ENCODE peak calls at places on chromosomes 12 and 14, in four cellular contexts. U, J, Z and V are unnamed samples.

GRCh38 chr12:106387847-106388246 is 30.3 kb downstream of the POLR3B start:
- DNase-seq in U (no peak), Z (no peak), J (no peak), V (no peak)

GRCh38 chr12:9943244-9943643 is 11.1 kb upstream of the CLEC2A start:
- DNase-seq in Z (no peak), U (no peak), J (no peak), V (no peak)

GRCh38 chr12:104456950-104457745 is 400 bp downstream of the CHST11 start:
- DNase-seq in Z (peak; percentile 61), J (peak; percentile 69), U (peak; percentile 69), V (peak; percentile 81)

GRCh38 chr12:47910486-47910885 is 5.7 kb upstream of the VDR start:
- DNase-seq in Z (no peak), J (no peak), U (no peak), V (peak; percentile 46)

GRCh38 chr12:18861287-18861858 is 123.5 kb downstream of the CAPZA3 start:
- DNase-seq in U (no peak), Z (peak; percentile 38), J (peak; percentile 6), V (peak; percentile 56)

GRCh38 chr14:63663428-63664142 is 21.9 kb upstream of the WDR89 start:
- DNase-seq in U (no peak), J (no peak), Z (no peak), V (no peak)

GRCh38 chr14:30312214-30312613 is 246.7 kb upstream of the G2E3 start:
- DNase-seq in Z (no peak), U (no peak), J (no peak), V (no peak)

GRCh38 chr12:121697093-121697698 is 15.4 kb upstream of the TMEM120B start:
- DNase-seq in J (no peak), Z (peak; percentile 53), U (no peak), V (peak; percentile 80)

GRCh38 chr12:130608132-130608531 is 108.0 kb downstream of the RIMBP2 start:
- DNase-seq in Z (no peak), J (no peak), U (no peak), V (no peak)

GRCh38 chr14:63633801-63634200 is 7.9 kb downstream of the WDR89 start:
- DNase-seq in Z (no peak), U (no peak), J (no peak), V (peak; percentile 11)

GRCh38 chr12:22529281-22530060 is 14.9 kb downstream of the C2CD5 start:
- DNase-seq in U (no peak), Z (peak; percentile 63), J (peak; percentile 26), V (peak; percentile 22)

GRCh38 chr14:26531894-26532293 is 65.9 kb downstream of the NOVA1 start:
- DNase-seq in J (peak; percentile 80), Z (peak; percentile 81), U (no peak), V (peak; percentile 80)

GRCh38 chr12:107635139-107635538 is 50.5 kb upstream of the PWP1 start:
- DNase-seq in Z (peak; percentile 52), U (no peak), J (peak; percentile 35), V (peak; percentile 27)

GRCh38 chr12:44247588-44247987 is 411.7 kb downstream of the TMEM117 start:
- DNase-seq in U (no peak), Z (no peak), J (no peak), V (no peak)

GRCh38 chr14:99564256-99564902 is 39.6 kb downstream of the CCDC85C start:
- DNase-seq in U (peak; percentile 40), Z (peak; percentile 81), J (peak; percentile 72), V (peak; percentile 88)

GRCh38 chr14:104932676-104933631 is 8.3 kb downstream of the PLD4 start:
- DNase-seq in Z (peak; percentile 70), J (peak; percentile 33), U (peak; percentile 74), V (peak; percentile 82)

GRCh38 chr14:47020500-47020899 is 368.9 kb upstream of the RPL10L start:
- DNase-seq in J (no peak), U (no peak), Z (no peak), V (no peak)

GRCh38 chr14:53147208-53147607 is 5.9 kb downstream of the DDHD1 start:
- DNase-seq in Z (no peak), J (no peak), U (no peak), V (no peak)

GRCh38 chr12:58703911-58704310 is 216.4 kb downstream of the LRIG3 start:
- DNase-seq in Z (no peak), J (no peak), U (no peak), V (peak; percentile 33)

GRCh38 chr14:89720741-89721315 is 233.7 kb downstream of the EFCAB11 start:
- DNase-seq in Z (no peak), J (no peak), U (no peak), V (no peak)

GRCh38 chr14:33674716-33675115 is 276.2 kb downstream of the EGLN3 start:
- DNase-seq in U (no peak), J (no peak), Z (no peak), V (no peak)

GRCh38 chr12:132243596-132244289 is 85.6 kb downstream of the GALNT9 start:
- DNase-seq in U (no peak), J (no peak), Z (no peak), V (no peak)

GRCh38 chr14:31855262-31855661 is 221.8 kb upstream of the ARHGAP5 start:
- DNase-seq in Z (no peak), J (no peak), U (no peak), V (no peak)

DNA sequence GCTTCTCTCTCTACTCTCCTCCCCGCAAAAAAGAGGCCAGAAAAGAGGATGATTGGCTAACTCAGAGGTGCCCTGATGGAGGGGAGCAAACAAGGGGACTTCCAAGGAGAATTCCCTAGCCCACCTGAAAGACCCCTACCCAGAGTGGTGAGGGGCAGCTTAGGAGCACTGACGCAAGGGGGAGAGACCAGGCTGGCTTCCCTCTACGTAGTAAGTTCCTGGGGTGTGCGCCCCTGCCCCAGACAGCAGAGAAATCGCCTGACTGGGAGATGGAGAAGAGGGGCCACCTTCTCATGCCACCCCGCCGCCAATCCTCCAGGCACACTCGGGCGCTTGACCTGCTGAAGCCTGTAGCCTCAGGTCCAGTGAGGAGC is 2.1 kb upstream of the DIO3 start:
- DNase-seq in Z (no peak), J (no peak), U (no peak), V (no peak)
- H3K4me3 ChIP-seq in Z (no peak overlapping the region), J (no peak overlapping the region), U (peak overlapping the region; percentile 56), V (no peak overlapping the region)

GRCh38 chr12:3207174-3207573 is 130.0 kb downstream of the TSPAN9 start:
- DNase-seq in Z (no peak), U (no peak), J (no peak), V (no peak)

GRCh38 chr12:3206536-3207072 is 129.4 kb downstream of the TSPAN9 start:
- DNase-seq in Z (no peak), J (no peak), U (no peak), V (no peak)

GRCh38 chr12:3204716-3205617 is 127.8 kb downstream of the TSPAN9 start:
- DNase-seq in Z (no peak), U (no peak), J (no peak), V (no peak)

GRCh38 chr12:3205742-3206519 is 128.8 kb downstream of the TSPAN9 start:
- DNase-seq in Z (peak; percentile 17), U (no peak), J (no peak), V (no peak)

GRCh38 chr12:3207858-3208257 is 130.7 kb downstream of the TSPAN9 start:
- DNase-seq in U (no peak), J (no peak), Z (no peak), V (no peak)
- TF ChIP-seq CTCF in U (no peak), J (peak; percentile 11), Z (peak; percentile 12), V (no peak)

GRCh38 chr12:67459173-67459572 is 189.4 kb upstream of the DYRK2 start:
- DNase-seq in Z (no peak), U (no peak), J (peak; percentile 23), V (no peak)

GRCh38 chr12:67456281-67456918 is 187.2 kb downstream of the CAND1 start:
- DNase-seq in U (no peak), Z (peak; percentile 77), J (peak; percentile 85), V (peak; percentile 96)

GRCh38 chr12:67457799-67458680 is 188.9 kb downstream of the CAND1 start:
- DNase-seq in J (no peak), U (no peak), Z (no peak), V (peak; percentile 67)

GRCh38 chr12:67455236-67455635 is 186.1 kb downstream of the CAND1 start:
- DNase-seq in J (no peak), U (no peak), Z (no peak), V (no peak)

DNA sequence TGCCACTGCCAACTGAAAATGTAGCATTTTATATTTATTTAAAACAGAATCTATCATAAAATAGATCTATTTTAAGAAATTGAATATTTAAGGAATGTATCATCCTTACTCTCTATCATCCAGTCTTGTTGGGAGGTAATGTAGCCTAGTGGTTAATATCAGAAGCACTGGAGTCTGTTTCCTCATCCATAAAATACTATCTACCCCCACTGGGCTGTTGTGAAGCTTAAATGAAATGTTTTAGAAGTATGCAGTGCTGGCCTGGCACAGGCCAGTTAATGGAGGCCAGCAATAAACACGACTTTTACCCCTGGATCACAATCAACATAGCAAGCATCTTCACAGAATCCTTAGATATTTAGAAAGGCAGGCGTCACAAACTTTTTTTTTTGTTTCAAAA is 188.0 kb downstream of the CAND1 start:
- DNase-seq in Z (no peak), J (no peak), U (no peak), V (peak; percentile 23)
- H3K4me3 ChIP-seq in Z (no peak overlapping the region), J (no peak overlapping the region), U (no peak overlapping the region), V (no peak overlapping the region)

DNA sequence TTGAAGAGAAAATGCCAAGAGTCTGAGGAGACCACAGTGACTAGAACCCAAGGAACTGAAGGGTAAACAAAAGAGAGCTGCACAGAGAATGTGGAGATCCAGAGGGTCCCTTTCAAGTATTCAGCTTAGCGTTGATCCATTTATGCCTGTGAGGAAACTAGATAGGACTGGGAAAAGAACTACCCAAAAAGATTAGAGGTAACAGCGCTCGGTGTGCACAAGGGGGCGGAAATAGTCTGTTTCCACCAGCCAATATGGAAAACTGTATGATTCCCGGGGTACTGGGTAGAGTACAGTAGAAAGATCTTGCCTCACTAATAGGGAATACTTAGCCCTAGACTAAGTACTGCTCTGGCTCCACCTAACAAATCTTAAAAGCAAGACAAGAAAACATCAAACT is 135.5 kb downstream of the DPF3 start:
- DNase-seq in Z (no peak), U (no peak), J (no peak), V (no peak)
- TF ChIP-seq CTCF in Z (no peak), U (no peak), J (no peak), V (no peak)